ENCODE peak calls at places on chromosomes 12 and 14, in six cellular contexts. B is HT-29; W is HCEC 1CT; E is T-helper 2 cell treated with Interferon-gamma antibody and Interleukin-4, amounts not matched to agents 5 μg/mL and 100 μg/mL, for 36 hours; U is caudate nucleus; A is sciatic nerve. D is an unnamed sample.

GRCh38 chr14:23182372-23183014 is 967 bp downstream of the SLC7A8 start:
- DNase-seq in U (no peak), A (no peak), W (no peak), B (no peak), E (peak), D (peak)

GRCh38 chr12:57637364-57637763 is 4.4 kb upstream of the B4GALNT1 start:
- DNase-seq in E (no peak), B (no peak), U (no peak), A (no peak), W (no peak), D (no peak)

GRCh38 chr14:60249321-60250251 is 565 bp downstream of the PPM1A start:
- DNase-seq in U (peak), B (peak), W (peak), E (peak), A (peak), D (peak)

GRCh38 chr12:114245555-114245954 is 160.4 kb downstream of the TBX5 start:
- DNase-seq in B (no peak), W (no peak), A (no peak), E (no peak), U (no peak), D (no peak)

GRCh38 chr12:24649634-24650033 is 299.3 kb downstream of the BCAT1 start:
- DNase-seq in U (no peak), A (no peak), W (no peak), B (no peak), E (no peak), D (no peak)

GRCh38 chr14:68655021-68655811 is 137.7 kb downstream of the ZFP36L1 start:
- DNase-seq in U (no peak), W (no peak), A (peak), E (no peak), B (no peak), D (no peak)

GRCh38 chr12:69039881-69040280 is 106.9 kb upstream of the CPM start:
- DNase-seq in U (no peak), A (no peak), B (no peak), W (no peak), E (no peak), D (no peak)

GRCh38 chr14:65412881-65413738 is 580 bp downstream of the FUT8 start:
- DNase-seq in A (peak), E (peak), B (peak), W (peak), U (no peak), D (peak)

GRCh38 chr14:55974046-55974582 is 144.1 kb upstream of the PELI2 start:
- DNase-seq in A (no peak), B (no peak), U (no peak), E (no peak), W (no peak), D (no peak)

GRCh38 chr14:35403085-35403396 is 1.5 kb downstream of the NFKBIA start:
- DNase-seq in B (no peak), W (no peak), E (peak), U (no peak), A (no peak), D (no peak)

GRCh38 chr14:59631237-59631636 is 54.6 kb upstream of the CCDC175 start:
- DNase-seq in A (no peak), B (no peak), U (no peak), E (no peak), W (no peak), D (no peak)

GRCh38 chr12:59834659-59835474 is 239.0 kb downstream of the SLC16A7 start:
- DNase-seq in A (no peak), B (peak), U (no peak), W (peak), E (no peak), D (no peak)

GRCh38 chr12:101001669-101002068 is 207.1 kb downstream of the ANO4 start:
- DNase-seq in B (no peak), E (no peak), U (no peak), A (no peak), W (no peak), D (no peak)

GRCh38 chr12:6124411-6125151 is at the start of gene VWF:
- DNase-seq in E (no peak), B (no peak), U (no peak), W (no peak), A (peak), D (no peak)

GRCh38 chr14:65032319-65032718 is 45.6 kb downstream of the FNTB start:
- DNase-seq in E (no peak), A (no peak), B (no peak), U (no peak), W (no peak), D (no peak)

GRCh38 chr14:20682435-20683124 is 1.8 kb upstream of the RNASE4 start:
- DNase-seq in U (peak), E (peak), B (peak), A (peak), W (peak), D (peak)

GRCh38 chr14:78222746-78223145 is 52.6 kb downstream of the NRXN3 start:
- DNase-seq in B (no peak), W (no peak), U (no peak), E (no peak), A (no peak), D (no peak)

GRCh38 chr12:6468283-6468575 is 2.2 kb downstream of the VAMP1 start:
- DNase-seq in U (no peak), W (peak), B (no peak), A (no peak), E (no peak), D (no peak)

GRCh38 chr14:99093532-99094517 is 178.2 kb downstream of the BCL11B start:
- DNase-seq in A (no peak), W (no peak), B (no peak), U (no peak), E (no peak), D (no peak)

GRCh38 chr14:100664841-100665425 is 61.8 kb upstream of the DLK1 start:
- DNase-seq in A (no peak), E (no peak), W (peak), U (no peak), B (no peak), D (no peak)

GRCh38 chr12:112275211-112275610 is 107.0 kb downstream of the HECTD4 start:
- DNase-seq in W (no peak), E (no peak), B (no peak), A (no peak), U (no peak), D (no peak)

GRCh38 chr12:58919271-58920101 is 818 bp downstream of the LRIG3 start:
- DNase-seq in W (peak), E (no peak), B (peak), U (no peak), A (peak), D (no peak)

GRCh38 chr12:58420496-58420895 is 479.1 kb downstream of the ATP23 start:
- DNase-seq in W (no peak), A (no peak), U (no peak), B (no peak), E (no peak), D (no peak)

GRCh38 chr12:39592295-39592694 is 27.3 kb downstream of the ABCD2 start:
- DNase-seq in U (no peak), W (no peak), A (no peak), B (peak), E (no peak), D (no peak)

GRCh38 chr12:104097954-104098353 is 33.6 kb downstream of the HCFC2 start:
- DNase-seq in B (no peak), E (no peak), A (no peak), W (no peak), U (no peak), D (no peak)

GRCh38 chr12:29073631-29074239 is 75.3 kb upstream of the FAR2 start:
- DNase-seq in W (peak), A (no peak), E (no peak), B (peak), U (no peak), D (no peak)

GRCh38 chr14:62308927-62309326 is 546.7 kb downstream of the SNAPC1 start:
- DNase-seq in U (no peak), B (no peak), E (no peak), W (no peak), A (no peak), D (no peak)

GRCh38 chr12:93025145-93026103 is 96.3 kb upstream of the EEA1 start:
- DNase-seq in E (no peak), U (no peak), B (peak), A (no peak), W (peak), D (no peak)